ENCODE peak calls at places on chromosomes 6 and 20, in seven cellular contexts. T is thyroid gland, H is ovary, Z is spleen, E is GM12892, Q is A549, D is IMR-90. V is an unnamed sample.

GRCh38 chr6:9520417-9521151 is 894.3 kb downstream of the TFAP2A start:
- DNase-seq in Z (no peak), Q (peak), E (no peak), D (peak), T (no peak), H (no peak), V (no peak)

GRCh38 chr6:106513813-106514212 is 115.5 kb downstream of the RTN4IP1 start:
- DNase-seq in E (no peak), T (no peak), Z (no peak), D (no peak), H (no peak), Q (no peak), V (no peak)

GRCh38 chr6:43171284-43172126 is 436 bp downstream of the SRF start:
- DNase-seq in Z (no peak), T (peak), Q (no peak), D (no peak), H (peak), E (no peak), V (peak)

GRCh38 chr6:3456395-3456767 is 469 bp downstream of the SLC22A23 start:
- DNase-seq in D (no peak), H (no peak), Q (no peak), T (no peak), Z (no peak), E (peak), V (no peak)

GRCh38 chr6:122730775-122731386 is 48.6 kb upstream of the FABP7 start:
- DNase-seq in H (no peak), T (no peak), Z (no peak), E (no peak), D (peak), Q (peak), V (no peak)

GRCh38 chr6:158715330-158716311 is 65.8 kb downstream of the SYTL3 start:
- DNase-seq in Z (no peak), E (peak), H (no peak), D (no peak), T (peak), Q (no peak), V (no peak)

GRCh38 chr20:38937000-38937399 is 10.8 kb downstream of the FAM83D start:
- DNase-seq in Q (no peak), E (no peak), Z (no peak), D (no peak), H (no peak), T (no peak), V (no peak)

GRCh38 chr6:82441047-82441770 is 77.6 kb downstream of the TPBG start:
- DNase-seq in H (no peak), E (no peak), T (no peak), Q (no peak), D (no peak), Z (no peak), V (no peak)

GRCh38 chr6:2939315-2940009 is 31.9 kb downstream of the SERPINB6 start:
- DNase-seq in E (no peak), D (no peak), Q (no peak), Z (peak), H (no peak), T (peak), V (no peak)

GRCh38 chr20:51350941-51351631 is 191.4 kb downstream of the NFATC2 start:
- DNase-seq in H (no peak), T (no peak), E (no peak), D (peak), Z (peak), Q (no peak), V (no peak)

GRCh38 chr6:37021356-37022129 is 16.1 kb downstream of the FGD2 start:
- DNase-seq in E (no peak), H (no peak), D (peak), Z (peak), T (no peak), Q (peak), V (no peak)

GRCh38 chr6:33714385-33715040 is 3.0 kb upstream of the UQCC2 start:
- DNase-seq in T (no peak), D (no peak), H (no peak), E (no peak), Z (peak), Q (no peak), V (no peak)

GRCh38 chr6:131173680-131174079 is 38.4 kb downstream of the AKAP7 start:
- DNase-seq in Q (no peak), E (no peak), Z (no peak), D (peak), H (no peak), T (no peak), V (no peak)

GRCh38 chr6:14037402-14038277 is 79.9 kb upstream of the CD83 start:
- DNase-seq in Q (no peak), Z (no peak), H (no peak), D (peak), E (no peak), T (no peak), V (peak)

GRCh38 chr6:7262037-7262461 is 51.0 kb downstream of the SSR1 start:
- DNase-seq in E (no peak), Q (peak), D (no peak), T (peak), H (peak), Z (peak), V (no peak)

GRCh38 chr6:75735491-75736186 is 13.4 kb upstream of the MYO6 start:
- DNase-seq in T (no peak), H (no peak), E (no peak), Z (no peak), D (peak), Q (peak), V (no peak)

GRCh38 chr20:18721716-18722115 is 91.9 kb upstream of the SCP2D1 start:
- DNase-seq in E (no peak), H (no peak), T (no peak), Q (no peak), Z (peak), D (no peak), V (no peak)
- TF ChIP-seq POLR2A in E (no peak), H (no peak), T (no peak), Q (no peak), Z (no peak), D (no peak), V (no peak)

GRCh38 chr6:12297363-12298016 is 7.3 kb downstream of the EDN1 start:
- DNase-seq in Q (peak), H (no peak), D (no peak), Z (no peak), E (no peak), T (no peak), V (no peak)
- TF ChIP-seq POLR2A in Q (no peak), H (no peak), D (no peak), Z (no peak), E (no peak), T (no peak), V (no peak)

GRCh38 chr6:44310241-44310640 is 2.9 kb downstream of the AARS2 start:
- DNase-seq in D (no peak), Z (no peak), E (no peak), H (no peak), Q (no peak), T (no peak), V (no peak)

GRCh38 chr6:44311767-44312166 is 1.4 kb downstream of the AARS2 start:
- DNase-seq in T (no peak), E (no peak), H (no peak), Q (no peak), D (no peak), Z (no peak), V (no peak)

GRCh38 chr6:44311304-44311703 is 1.8 kb downstream of the AARS2 start:
- DNase-seq in Q (no peak), Z (no peak), E (no peak), H (no peak), T (no peak), D (no peak), V (no peak)

GRCh38 chr6:44315506-44315905 is 2.4 kb upstream of the AARS2 start:
- DNase-seq in H (no peak), E (no peak), D (no peak), Q (no peak), T (no peak), Z (no peak), V (no peak)

DNA sequence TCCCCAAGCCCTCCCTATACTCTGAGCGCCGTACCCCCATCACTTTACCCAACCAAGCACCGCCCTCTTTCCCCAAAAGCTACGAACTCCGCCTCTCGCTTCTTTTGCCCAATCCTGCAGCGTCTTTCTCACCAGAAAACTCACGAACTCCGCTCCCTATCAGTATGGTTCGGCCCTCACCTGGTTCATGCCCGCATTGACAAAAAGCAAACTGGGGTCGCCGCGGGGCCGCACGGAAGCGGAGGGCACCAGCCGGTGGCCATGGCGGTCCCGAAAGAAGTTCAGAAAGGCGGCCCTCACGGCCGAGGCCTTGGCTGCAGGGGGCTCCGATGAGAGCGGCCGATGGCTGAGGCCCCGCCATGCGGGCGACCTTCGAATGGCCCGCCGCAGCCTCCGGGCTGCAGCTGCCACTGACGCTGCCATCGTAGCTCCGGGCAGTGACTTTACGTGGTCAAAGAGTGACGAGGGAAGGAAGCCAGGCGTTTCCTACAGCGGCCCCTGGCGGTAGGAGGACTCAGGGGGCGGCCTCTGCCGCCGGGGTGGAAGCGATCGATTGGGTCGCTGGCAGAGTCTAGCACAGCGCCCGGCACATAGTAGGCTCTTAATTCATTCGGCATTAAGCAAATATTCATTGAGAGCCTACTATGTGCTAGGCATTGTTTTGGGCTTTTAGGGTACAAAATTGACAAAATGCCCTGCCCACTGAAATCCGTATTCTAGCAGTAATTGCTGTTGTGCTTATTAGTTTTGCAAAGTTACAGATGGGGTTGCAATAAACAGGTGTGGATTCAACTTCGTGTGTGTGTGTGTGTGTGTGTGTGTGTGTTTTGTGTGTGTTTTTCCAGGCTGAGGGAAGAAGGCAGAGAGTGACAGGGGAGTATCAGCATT is at the start of gene AARS2:
- DNase-seq in E (peak), H (peak), Z (peak), T (peak), D (peak), Q (peak), V (peak)
- TF ChIP-seq POLR2A in E (peak), H (peak), Z (peak), T (peak), D (peak), Q (peak), V (peak)

DNA sequence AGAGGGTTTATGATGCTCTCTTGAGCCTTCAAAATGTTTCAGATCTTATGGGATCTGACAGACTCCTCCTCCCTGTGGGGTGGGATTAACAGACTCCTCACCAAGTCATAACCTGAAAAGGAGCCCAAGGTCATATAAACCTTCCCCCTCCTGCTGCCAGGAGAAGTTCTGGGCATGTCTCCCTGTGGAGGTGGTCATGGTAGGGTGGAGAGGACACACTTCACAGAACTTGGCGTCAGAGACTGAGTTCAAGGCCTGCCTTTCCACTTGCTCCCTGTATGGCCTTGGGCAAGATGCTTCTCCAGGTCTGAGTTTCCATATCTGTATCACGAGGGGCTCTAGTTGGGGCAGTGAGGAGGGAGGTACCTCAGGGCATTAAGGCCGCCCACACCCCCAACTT is 32.4 kb upstream of the AAR2 start:
- DNase-seq in T (peak), Z (no peak), H (no peak), Q (no peak), D (no peak), E (no peak), V (no peak)
- TF ChIP-seq POLR2A in T (no peak), Z (no peak), H (no peak), Q (no peak), D (no peak), E (no peak), V (no peak)

DNA sequence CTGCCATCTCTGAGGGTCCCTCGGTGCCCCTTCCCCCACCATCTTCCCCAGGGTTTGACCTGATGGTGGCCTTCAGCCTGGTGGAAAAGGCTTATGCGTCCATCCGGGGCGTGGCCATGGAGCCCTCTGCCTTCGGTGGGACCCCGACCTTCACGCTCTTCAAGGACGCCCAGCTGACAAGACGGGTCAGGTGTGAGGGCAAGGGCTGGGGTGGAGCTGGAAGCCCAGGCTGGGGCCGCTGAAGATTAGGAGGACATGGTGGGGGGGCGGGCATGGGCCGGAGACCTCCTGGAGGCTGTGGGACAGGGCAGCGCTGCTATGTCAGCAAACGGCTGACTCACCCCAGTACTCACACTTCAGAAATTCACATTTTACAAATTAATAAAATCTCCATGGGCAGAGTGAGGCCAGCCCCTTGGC is 23.5 kb downstream of the COL20A1 start:
- DNase-seq in D (no peak), Q (no peak), Z (peak), E (no peak), H (no peak), T (peak), V (no peak)
- TF ChIP-seq POLR2A in D (no peak), Q (no peak), Z (no peak), E (no peak), H (no peak), T (no peak), V (no peak)

DNA sequence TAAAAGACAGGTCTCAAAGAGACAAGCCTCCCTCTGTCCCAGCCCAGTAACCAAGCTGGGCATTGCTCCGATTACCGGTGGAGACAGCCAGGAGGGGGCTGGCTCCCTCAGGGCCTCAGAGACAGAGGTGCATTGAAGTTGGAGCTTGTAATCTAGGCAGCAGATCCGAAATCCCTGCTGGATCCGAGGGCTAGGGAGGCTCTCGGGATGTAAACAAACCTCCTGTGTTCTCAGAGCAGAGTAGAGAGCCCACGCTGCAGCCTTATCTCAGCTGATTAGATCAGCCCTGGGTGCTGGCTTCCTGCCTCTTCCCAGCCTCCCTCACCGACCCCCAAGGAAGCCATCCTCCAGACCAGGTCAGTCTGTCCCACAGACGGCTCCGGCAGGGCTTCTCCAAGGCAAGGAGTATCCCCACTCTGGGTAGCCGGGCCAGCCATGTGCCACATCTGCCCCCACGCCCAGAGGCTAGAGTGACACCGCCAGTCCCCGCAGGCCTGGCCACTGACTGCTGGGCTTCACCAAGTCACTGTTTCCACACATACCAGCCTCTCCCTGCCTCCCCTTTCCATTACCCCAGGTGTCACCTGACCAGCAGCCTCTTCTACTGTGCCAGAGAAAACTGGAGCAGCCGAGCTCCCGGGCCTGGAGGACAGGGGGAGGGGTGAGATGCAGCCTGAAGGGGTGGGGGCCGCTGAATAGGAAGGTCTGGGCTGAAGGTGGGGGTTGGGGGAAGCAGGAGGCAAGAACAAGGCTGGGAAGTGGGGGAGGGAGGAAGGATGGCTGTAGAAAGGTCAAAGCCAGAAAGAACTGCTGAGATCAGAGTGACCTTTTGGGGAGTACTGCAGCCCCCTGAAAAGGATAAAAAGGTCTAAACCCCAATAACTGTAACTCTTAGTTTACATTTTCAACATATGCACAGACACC is 6.0 kb downstream of the SDC4 start:
- DNase-seq in T (peak), Z (no peak), Q (no peak), D (peak), E (no peak), H (peak), V (no peak)
- TF ChIP-seq POLR2A in T (peak), Z (no peak), Q (no peak), D (peak), E (no peak), H (no peak), V (no peak)

DNA sequence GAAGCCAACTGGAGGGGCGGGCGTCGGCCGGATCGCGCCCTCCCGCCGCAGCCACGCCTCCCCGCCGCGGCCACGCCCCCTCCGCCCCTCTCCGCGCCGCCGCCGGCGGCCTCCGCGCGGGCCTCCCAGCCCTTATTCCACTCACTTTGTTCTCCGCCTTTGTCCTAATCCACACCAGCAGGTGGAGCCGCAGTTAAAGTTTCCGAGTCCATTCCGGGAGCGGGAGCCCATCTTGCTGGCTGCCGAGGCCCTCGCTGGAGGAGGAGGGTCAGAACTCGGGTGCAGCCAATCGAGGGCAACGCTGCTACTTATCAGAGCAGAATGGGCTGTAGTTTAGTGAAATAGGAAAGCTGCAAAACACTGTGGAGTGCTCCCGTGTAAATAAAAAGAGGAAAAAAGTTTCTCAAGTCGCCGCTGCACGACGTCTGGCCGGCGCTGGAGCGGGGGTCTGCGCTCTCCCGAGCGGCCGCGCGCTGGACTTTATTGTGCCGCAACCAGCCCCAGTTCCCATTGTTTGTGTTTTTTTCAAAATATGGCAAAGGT is at the start of gene ASF1A:
- DNase-seq in Z (peak), T (peak), H (peak), E (peak), Q (peak), D (peak), V (peak)
- TF ChIP-seq POLR2A in Z (peak), T (peak), H (peak), E (peak), Q (peak), D (peak), V (peak)